ENCODE peak calls at places on chromosomes 16 and 17, in eight cellular contexts. One of them, this sample, is unnamed.

GRCh38 chr17:81493198-81494038 is 19.2 kb downstream of the ACTG1 start:
- DNase-seq in stomach: no peak
- DNase-seq in PC-3: no peak
- DNase-seq in adipocyte: no peak
- DNase-seq in body of pancreas: no peak
- DNase-seq in upper lobe of right lung: no peak
- DNase-seq in Peyer's patch: no peak
- DNase-seq in upper lobe of left lung: no peak
- DNase-seq in this sample: no peak

GRCh38 chr16:56743840-56744239 is 13.9 kb downstream of the NUP93 start:
- DNase-seq in stomach: no peak
- DNase-seq in PC-3: no peak
- DNase-seq in adipocyte: peak; percentile 43
- DNase-seq in body of pancreas: no peak
- DNase-seq in upper lobe of right lung: no peak
- DNase-seq in Peyer's patch: no peak
- DNase-seq in upper lobe of left lung: no peak
- DNase-seq in this sample: no peak

GRCh38 chr16:83899272-83899897 is 470 bp downstream of the MLYCD start:
- DNase-seq in stomach: peak; percentile 61
- DNase-seq in PC-3: peak; percentile 21
- DNase-seq in adipocyte: peak; percentile 68
- DNase-seq in body of pancreas: peak; percentile 53
- DNase-seq in upper lobe of right lung: peak; percentile 80
- DNase-seq in Peyer's patch: peak; percentile 69
- DNase-seq in upper lobe of left lung: peak; percentile 91
- DNase-seq in this sample: peak; percentile 72

GRCh38 chr17:66633322-66633965 is 201.5 kb upstream of the CACNG5 start:
- DNase-seq in stomach: no peak
- DNase-seq in PC-3: no peak
- DNase-seq in adipocyte: peak; percentile 30
- DNase-seq in body of pancreas: no peak
- DNase-seq in upper lobe of right lung: no peak
- DNase-seq in Peyer's patch: no peak
- DNase-seq in upper lobe of left lung: no peak
- DNase-seq in this sample: no peak

GRCh38 chr17:77098884-77099545 is 41.8 kb upstream of the SEC14L1 start:
- DNase-seq in stomach: peak; percentile 57
- DNase-seq in PC-3: no peak
- DNase-seq in adipocyte: peak; percentile 82
- DNase-seq in body of pancreas: peak; percentile 57
- DNase-seq in upper lobe of right lung: no peak
- DNase-seq in Peyer's patch: peak; percentile 73
- DNase-seq in upper lobe of left lung: no peak
- DNase-seq in this sample: no peak

GRCh38 chr16:28917095-28917494 is 7.9 kb downstream of the RABEP2 start:
- DNase-seq in stomach: no peak
- DNase-seq in PC-3: no peak
- DNase-seq in adipocyte: no peak
- DNase-seq in body of pancreas: no peak
- DNase-seq in upper lobe of right lung: no peak
- DNase-seq in Peyer's patch: no peak
- DNase-seq in upper lobe of left lung: no peak
- DNase-seq in this sample: no peak

GRCh38 chr16:75097941-75098897 is 18.4 kb downstream of the LDHD start:
- DNase-seq in stomach: peak; percentile 47
- DNase-seq in PC-3: no peak
- DNase-seq in adipocyte: no peak
- DNase-seq in body of pancreas: no peak
- DNase-seq in upper lobe of right lung: peak; percentile 70
- DNase-seq in Peyer's patch: no peak
- DNase-seq in upper lobe of left lung: no peak
- DNase-seq in this sample: no peak

GRCh38 chr16:4053663-4054479 is 62.4 kb downstream of the ADCY9 start:
- DNase-seq in stomach: peak; percentile 29
- DNase-seq in PC-3: peak; percentile 39
- DNase-seq in adipocyte: peak; percentile 91
- DNase-seq in body of pancreas: peak; percentile 70
- DNase-seq in upper lobe of right lung: peak; percentile 84
- DNase-seq in Peyer's patch: peak; percentile 55
- DNase-seq in upper lobe of left lung: no peak
- DNase-seq in this sample: peak; percentile 84

GRCh38 chr16:27238591-27238990 is 30.0 kb downstream of the NSMCE1 start:
- DNase-seq in stomach: no peak
- DNase-seq in PC-3: no peak
- DNase-seq in adipocyte: no peak
- DNase-seq in body of pancreas: no peak
- DNase-seq in upper lobe of right lung: peak; percentile 31
- DNase-seq in Peyer's patch: peak; percentile 28
- DNase-seq in upper lobe of left lung: no peak
- DNase-seq in this sample: no peak

GRCh38 chr17:81396722-81397313 is 1.6 kb downstream of the BAHCC1 start:
- DNase-seq in stomach: peak; percentile 56
- DNase-seq in PC-3: peak; percentile 53
- DNase-seq in adipocyte: peak; percentile 64
- DNase-seq in body of pancreas: no peak
- DNase-seq in upper lobe of right lung: peak; percentile 79
- DNase-seq in Peyer's patch: peak; percentile 66
- DNase-seq in upper lobe of left lung: peak; percentile 92
- DNase-seq in this sample: no peak

GRCh38 chr17:73290399-73291259 is 21.2 kb downstream of the CDC42EP4 start:
- DNase-seq in stomach: no peak
- DNase-seq in PC-3: no peak
- DNase-seq in adipocyte: no peak
- DNase-seq in body of pancreas: peak; percentile 24
- DNase-seq in upper lobe of right lung: no peak
- DNase-seq in Peyer's patch: no peak
- DNase-seq in upper lobe of left lung: no peak
- DNase-seq in this sample: no peak

GRCh38 chr17:73288534-73289302 is 23.1 kb downstream of the CDC42EP4 start:
- DNase-seq in stomach: peak; percentile 80
- DNase-seq in PC-3: peak; percentile 33
- DNase-seq in adipocyte: no peak
- DNase-seq in body of pancreas: peak; percentile 85
- DNase-seq in upper lobe of right lung: peak; percentile 75
- DNase-seq in Peyer's patch: peak; percentile 88
- DNase-seq in upper lobe of left lung: no peak
- DNase-seq in this sample: no peak

GRCh38 chr17:73291260-73291801 is 20.5 kb downstream of the CDC42EP4 start:
- DNase-seq in stomach: peak; percentile 73
- DNase-seq in PC-3: peak; percentile 98
- DNase-seq in adipocyte: peak; percentile 91
- DNase-seq in body of pancreas: peak; percentile 51
- DNase-seq in upper lobe of right lung: peak; percentile 85
- DNase-seq in Peyer's patch: peak; percentile 71
- DNase-seq in upper lobe of left lung: no peak
- DNase-seq in this sample: peak; percentile 91

GRCh38 chr17:73292031-73292531 is 19.7 kb downstream of the CDC42EP4 start:
- DNase-seq in stomach: peak; percentile 68
- DNase-seq in PC-3: peak; percentile 95
- DNase-seq in adipocyte: peak; percentile 62
- DNase-seq in body of pancreas: peak; percentile 46
- DNase-seq in upper lobe of right lung: no peak
- DNase-seq in Peyer's patch: no peak
- DNase-seq in upper lobe of left lung: no peak
- DNase-seq in this sample: peak; percentile 90

DNA sequence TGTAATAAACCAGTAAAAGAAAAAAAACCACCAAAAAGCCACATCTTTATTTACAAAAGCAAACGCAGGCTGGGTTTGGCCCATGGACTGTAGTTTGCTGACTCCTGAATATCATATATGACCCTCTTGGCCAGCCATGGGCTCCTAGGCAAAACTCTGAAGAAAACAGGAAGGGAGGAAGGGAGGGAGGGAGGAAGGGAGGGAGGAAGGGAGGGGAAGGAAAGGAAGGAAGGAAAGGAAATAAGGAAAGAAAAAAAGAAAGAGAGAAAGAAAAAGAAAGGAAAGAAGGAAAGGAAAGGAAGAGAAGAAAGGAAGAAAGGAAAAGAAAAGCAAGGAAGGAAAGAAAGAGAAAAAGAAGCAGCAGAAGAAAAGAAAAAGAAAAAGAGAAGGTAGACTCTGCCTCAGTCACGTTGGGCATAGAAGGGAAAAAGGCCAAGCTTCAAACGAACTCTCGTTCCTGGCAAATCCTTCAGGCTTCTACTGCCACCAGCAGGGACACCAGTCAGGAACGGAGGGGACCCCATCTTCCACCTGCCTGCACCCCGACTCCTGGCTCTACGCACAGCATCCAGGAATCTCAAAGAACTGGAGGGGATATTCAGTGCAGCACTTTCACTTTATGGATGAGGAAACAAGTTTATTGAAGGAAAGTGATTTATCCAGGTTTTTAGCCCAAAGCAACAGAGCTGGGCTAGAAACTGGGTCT is 22.1 kb downstream of the CDC42EP4 start:
- DNase-seq in stomach: no peak
- DNase-seq in PC-3: no peak
- DNase-seq in adipocyte: no peak
- DNase-seq in body of pancreas: peak; percentile 14
- DNase-seq in upper lobe of right lung: no peak
- DNase-seq in Peyer's patch: no peak
- DNase-seq in upper lobe of left lung: no peak
- DNase-seq in this sample: no peak
- H3K4me1 ChIP-seq in stomach: peaks cover 100% of the 10 kb centered on the region
- H3K4me1 ChIP-seq in PC-3: peaks cover 83% of the 10 kb centered on the region
- H3K4me1 ChIP-seq in adipocyte: peaks cover 88% of the 10 kb centered on the region
- H3K4me1 ChIP-seq in body of pancreas: peaks cover 98% of the 10 kb centered on the region
- H3K4me1 ChIP-seq in upper lobe of right lung: peaks cover 73% of the 10 kb centered on the region
- H3K4me1 ChIP-seq in Peyer's patch: no peaks in the 10 kb centered on the region
- H3K4me1 ChIP-seq in upper lobe of left lung: peaks cover 79% of the 10 kb centered on the region
- H3K4me1 ChIP-seq in this sample: no peaks in the 10 kb centered on the region

GRCh38 chr16:30904114-30904780 is 7.8 kb downstream of the CTF1 start:
- DNase-seq in stomach: no peak
- DNase-seq in PC-3: no peak
- DNase-seq in adipocyte: no peak
- DNase-seq in body of pancreas: no peak
- DNase-seq in upper lobe of right lung: no peak
- DNase-seq in Peyer's patch: peak; percentile 69
- DNase-seq in upper lobe of left lung: peak; percentile 58
- DNase-seq in this sample: no peak
- H3K4me1 ChIP-seq in stomach: peaks cover 28% of the 10 kb centered on the region
- H3K4me1 ChIP-seq in PC-3: no peaks in the 10 kb centered on the region
- H3K4me1 ChIP-seq in adipocyte: peaks cover 3% of the 10 kb centered on the region
- H3K4me1 ChIP-seq in body of pancreas: peaks cover 20% of the 10 kb centered on the region
- H3K4me1 ChIP-seq in upper lobe of right lung: peaks cover 21% of the 10 kb centered on the region
- H3K4me1 ChIP-seq in Peyer's patch: no peaks in the 10 kb centered on the region
- H3K4me1 ChIP-seq in upper lobe of left lung: peaks cover 33% of the 10 kb centered on the region
- H3K4me1 ChIP-seq in this sample: no peaks in the 10 kb centered on the region

DNA sequence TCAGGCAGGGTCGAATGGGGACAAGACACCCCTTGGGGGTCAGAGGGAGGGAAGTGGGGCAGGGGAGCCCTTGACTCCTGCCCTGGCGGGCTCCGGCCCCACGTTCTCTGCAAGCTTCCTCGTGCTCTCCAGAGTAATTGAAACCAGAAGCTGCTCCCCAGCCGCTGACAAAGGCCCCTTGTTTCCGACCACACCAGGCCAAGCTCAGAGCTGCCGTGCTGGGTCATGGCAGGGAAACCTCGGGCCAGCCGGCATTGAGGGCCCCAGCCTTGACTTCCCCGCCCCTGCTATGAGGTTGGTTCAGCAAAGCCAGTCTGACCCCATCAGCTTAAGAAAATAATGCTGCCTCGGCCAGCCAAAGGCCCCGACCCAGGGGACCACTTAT is 43.3 kb downstream of the TIMM22 start:
- DNase-seq in stomach: no peak
- DNase-seq in PC-3: no peak
- DNase-seq in adipocyte: no peak
- DNase-seq in body of pancreas: no peak
- DNase-seq in upper lobe of right lung: no peak
- DNase-seq in Peyer's patch: no peak
- DNase-seq in upper lobe of left lung: no peak
- DNase-seq in this sample: peak; percentile 75
- H3K4me1 ChIP-seq in stomach: peaks cover 17% of the 10 kb centered on the region
- H3K4me1 ChIP-seq in PC-3: no peaks in the 10 kb centered on the region
- H3K4me1 ChIP-seq in adipocyte: peaks cover 16% of the 10 kb centered on the region
- H3K4me1 ChIP-seq in body of pancreas: peaks cover 10% of the 10 kb centered on the region
- H3K4me1 ChIP-seq in upper lobe of right lung: peaks cover 20% of the 10 kb centered on the region
- H3K4me1 ChIP-seq in Peyer's patch: no peaks in the 10 kb centered on the region
- H3K4me1 ChIP-seq in upper lobe of left lung: peaks cover 52% of the 10 kb centered on the region
- H3K4me1 ChIP-seq in this sample: no peaks in the 10 kb centered on the region

DNA sequence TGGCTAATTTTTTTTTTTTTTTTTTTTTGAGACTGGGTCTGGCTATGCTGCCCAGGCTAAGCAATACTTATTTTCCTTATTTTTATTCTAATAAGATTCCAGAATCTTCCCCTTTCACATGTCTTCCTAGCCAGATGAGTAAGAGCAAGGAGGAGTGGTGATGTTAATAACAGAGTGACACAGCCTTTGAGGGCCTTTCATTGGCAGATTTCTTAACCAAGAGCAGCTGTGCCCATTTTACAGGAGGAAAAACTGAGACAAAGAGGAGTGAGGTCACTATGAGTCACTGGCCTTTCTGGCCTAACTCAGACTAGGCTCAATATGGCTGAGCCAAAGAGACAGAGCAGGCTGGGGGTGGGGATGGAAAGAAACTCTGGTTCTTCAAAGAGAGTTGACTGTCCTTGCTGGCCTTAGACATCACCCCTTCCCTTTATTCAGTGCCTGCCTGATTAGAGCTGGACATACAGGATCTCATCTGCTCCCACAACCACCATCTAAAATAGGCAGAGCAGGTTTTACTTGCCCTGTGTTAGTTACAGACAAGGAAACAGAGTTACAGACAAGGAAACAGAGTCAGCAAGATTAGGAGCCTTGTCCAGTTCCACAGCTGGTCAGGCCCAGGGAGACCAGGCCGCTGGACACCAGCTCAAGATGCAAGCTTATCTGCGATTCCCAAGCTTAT is 50.0 kb upstream of the TOB1 start:
- DNase-seq in stomach: no peak
- DNase-seq in PC-3: peak; percentile 42
- DNase-seq in adipocyte: no peak
- DNase-seq in body of pancreas: no peak
- DNase-seq in upper lobe of right lung: no peak
- DNase-seq in Peyer's patch: no peak
- DNase-seq in upper lobe of left lung: no peak
- DNase-seq in this sample: no peak
- H3K4me1 ChIP-seq in stomach: peaks cover 68% of the 10 kb centered on the region
- H3K4me1 ChIP-seq in PC-3: peaks cover 19% of the 10 kb centered on the region
- H3K4me1 ChIP-seq in adipocyte: no peaks in the 10 kb centered on the region
- H3K4me1 ChIP-seq in body of pancreas: peaks cover 89% of the 10 kb centered on the region
- H3K4me1 ChIP-seq in upper lobe of right lung: peaks cover 11% of the 10 kb centered on the region
- H3K4me1 ChIP-seq in Peyer's patch: no peaks in the 10 kb centered on the region
- H3K4me1 ChIP-seq in upper lobe of left lung: peaks cover 23% of the 10 kb centered on the region
- H3K4me1 ChIP-seq in this sample: no peaks in the 10 kb centered on the region

DNA sequence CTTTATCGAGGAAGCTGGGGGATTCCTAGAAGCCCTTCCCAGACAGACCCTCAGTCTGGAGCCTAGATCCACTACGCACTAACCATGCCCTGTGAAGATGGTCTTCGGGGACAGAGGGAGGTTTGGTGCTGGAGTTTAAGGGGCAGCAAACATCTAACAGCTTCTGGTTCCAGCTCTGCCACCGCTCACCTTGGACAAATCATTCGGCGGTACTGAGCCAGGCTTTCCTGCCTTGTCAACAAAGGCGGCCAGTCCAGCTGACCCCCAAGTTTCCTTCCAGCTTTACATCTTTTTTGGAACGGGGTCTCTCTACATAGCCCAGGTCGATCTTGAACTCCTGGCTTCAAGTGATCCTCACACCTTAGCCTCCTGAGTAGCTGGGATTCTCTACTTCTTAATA is 369 bp upstream of the GJD3 start:
- DNase-seq in stomach: no peak
- DNase-seq in PC-3: no peak
- DNase-seq in adipocyte: no peak
- DNase-seq in body of pancreas: no peak
- DNase-seq in upper lobe of right lung: peak; percentile 31
- DNase-seq in Peyer's patch: no peak
- DNase-seq in upper lobe of left lung: no peak
- DNase-seq in this sample: no peak
- H3K4me1 ChIP-seq in stomach: peaks cover 22% of the 10 kb centered on the region
- H3K4me1 ChIP-seq in PC-3: no peaks in the 10 kb centered on the region
- H3K4me1 ChIP-seq in adipocyte: peaks cover 14% of the 10 kb centered on the region
- H3K4me1 ChIP-seq in body of pancreas: peaks cover 13% of the 10 kb centered on the region
- H3K4me1 ChIP-seq in upper lobe of right lung: peaks cover 6% of the 10 kb centered on the region
- H3K4me1 ChIP-seq in Peyer's patch: peaks cover 8% of the 10 kb centered on the region
- H3K4me1 ChIP-seq in upper lobe of left lung: peaks cover 15% of the 10 kb centered on the region
- H3K4me1 ChIP-seq in this sample: no peaks in the 10 kb centered on the region

This sample was measured in aorta.